ENCODE peak calls at places on chromosome 3, in five cellular contexts. S, E, K, L and B are unnamed samples.

GRCh38 chr3:102466001-102466400 is 31.2 kb downstream of the ZPLD1 start:
- DNase-seq in S (no peak), E (no peak), K (peak; percentile 2), L (no peak), B (no peak)

GRCh38 chr3:130377960-130378676 is 32.6 kb downstream of the COL6A5 start:
- DNase-seq in S (no peak), E (no peak), K (no peak), L (no peak), B (no peak)

GRCh38 chr3:20346369-20346768 is 160.4 kb upstream of the SGO1 start:
- DNase-seq in S (no peak), E (no peak), K (no peak), L (no peak), B (no peak)

GRCh38 chr3:196688349-196688748 is 23.7 kb downstream of the CEP19 start:
- DNase-seq in S (no peak), E (peak; percentile 24), K (no peak), L (peak; percentile 90), B (peak; percentile 46)

GRCh38 chr3:62142280-62142679 is 231.1 kb downstream of the FEZF2 start:
- DNase-seq in S (no peak), E (no peak), K (no peak), L (no peak), B (no peak)

GRCh38 chr3:6315906-6316305 is 545.0 kb upstream of the GRM7 start:
- DNase-seq in S (no peak), E (no peak), K (no peak), L (no peak), B (no peak)

GRCh38 chr3:56684029-56684428 is 964 bp upstream of the TASOR start:
- DNase-seq in S (no peak), E (no peak), K (no peak), L (no peak), B (no peak)

GRCh38 chr3:161508852-161509477 is 12.4 kb downstream of the OTOL1 start:
- DNase-seq in S (no peak), E (no peak), K (peak; percentile 27), L (no peak), B (no peak)

GRCh38 chr3:108588616-108589015 is 622 bp downstream of the CIP2A start:
- DNase-seq in S (no peak), E (no peak), K (no peak), L (no peak), B (no peak)

GRCh38 chr3:31968391-31968926 is 12.6 kb downstream of the OSBPL10 start:
- DNase-seq in S (no peak), E (no peak), K (no peak), L (no peak), B (no peak)

GRCh38 chr3:7518471-7518870 is 657.6 kb downstream of the GRM7 start:
- DNase-seq in S (peak; percentile 76), E (peak; percentile 4), K (no peak), L (no peak), B (no peak)

GRCh38 chr3:138367912-138368311 is 19.5 kb downstream of the MRAS start:
- DNase-seq in S (no peak), E (peak; percentile 17), K (no peak), L (no peak), B (no peak)

GRCh38 chr3:39150170-39150802 is 3.1 kb downstream of the CSRNP1 start:
- DNase-seq in S (no peak), E (no peak), K (no peak), L (no peak), B (no peak)
- TF ChIP-seq CTCF in S (no peak), E (no peak), K (no peak), L (peak; percentile 43), B (peak; percentile 19)

GRCh38 chr3:170679190-170679589 is 93.3 kb upstream of the SLC7A14 start:
- DNase-seq in S (no peak), E (no peak), K (no peak), L (no peak), B (no peak)

GRCh38 chr3:170680593-170680992 is 94.7 kb upstream of the SLC7A14 start:
- DNase-seq in S (no peak), E (no peak), K (no peak), L (no peak), B (no peak)
- H3K4me3 ChIP-seq in S (no peak overlapping the region), E (no peak overlapping the region), K (no peak overlapping the region), L (no peak overlapping the region), B (no peak overlapping the region)

GRCh38 chr3:190512666-190513065 is 1.2 kb upstream of the IL1RAP start:
- DNase-seq in S (no peak), E (no peak), K (no peak), L (no peak), B (no peak)

GRCh38 chr3:190514163-190515153 is 573 bp downstream of the IL1RAP start:
- DNase-seq in S (no peak), E (peak; percentile 50), K (peak; percentile 49), L (peak; percentile 38), B (no peak)

GRCh38 chr3:190517696-190518095 is 3.8 kb downstream of the IL1RAP start:
- DNase-seq in S (no peak), E (no peak), K (no peak), L (peak; percentile 59), B (no peak)

GRCh38 chr3:190516416-190516815 is 2.5 kb downstream of the IL1RAP start:
- DNase-seq in S (no peak), E (no peak), K (no peak), L (no peak), B (no peak)

GRCh38 chr3:190513409-190514162 is at the start of gene IL1RAP:
- DNase-seq in S (peak; percentile 70), E (peak; percentile 92), K (peak; percentile 93), L (peak; percentile 81), B (peak; percentile 55)
- TF ChIP-seq CTCF in S (peak; percentile 39), E (peak; percentile 85), K (peak; percentile 53), L (peak; percentile 31), B (peak; percentile 20)

GRCh38 chr3:69087030-69087791 is 2.5 kb downstream of the ARL6IP5 start:
- DNase-seq in S (no peak), E (no peak), K (no peak), L (no peak), B (no peak)
- H3K4me3 ChIP-seq in S (peak overlapping the region; percentile 96), E (no peak overlapping the region), K (no peak overlapping the region), L (no peak overlapping the region), B (peak overlapping the region; percentile 21)

GRCh38 chr3:158823426-158823825 is 21.6 kb downstream of the MFSD1 start:
- DNase-seq in S (no peak), E (no peak), K (no peak), L (no peak), B (no peak)
- TF ChIP-seq CTCF in S (no peak), E (no peak), K (no peak), L (no peak), B (no peak)

DNA sequence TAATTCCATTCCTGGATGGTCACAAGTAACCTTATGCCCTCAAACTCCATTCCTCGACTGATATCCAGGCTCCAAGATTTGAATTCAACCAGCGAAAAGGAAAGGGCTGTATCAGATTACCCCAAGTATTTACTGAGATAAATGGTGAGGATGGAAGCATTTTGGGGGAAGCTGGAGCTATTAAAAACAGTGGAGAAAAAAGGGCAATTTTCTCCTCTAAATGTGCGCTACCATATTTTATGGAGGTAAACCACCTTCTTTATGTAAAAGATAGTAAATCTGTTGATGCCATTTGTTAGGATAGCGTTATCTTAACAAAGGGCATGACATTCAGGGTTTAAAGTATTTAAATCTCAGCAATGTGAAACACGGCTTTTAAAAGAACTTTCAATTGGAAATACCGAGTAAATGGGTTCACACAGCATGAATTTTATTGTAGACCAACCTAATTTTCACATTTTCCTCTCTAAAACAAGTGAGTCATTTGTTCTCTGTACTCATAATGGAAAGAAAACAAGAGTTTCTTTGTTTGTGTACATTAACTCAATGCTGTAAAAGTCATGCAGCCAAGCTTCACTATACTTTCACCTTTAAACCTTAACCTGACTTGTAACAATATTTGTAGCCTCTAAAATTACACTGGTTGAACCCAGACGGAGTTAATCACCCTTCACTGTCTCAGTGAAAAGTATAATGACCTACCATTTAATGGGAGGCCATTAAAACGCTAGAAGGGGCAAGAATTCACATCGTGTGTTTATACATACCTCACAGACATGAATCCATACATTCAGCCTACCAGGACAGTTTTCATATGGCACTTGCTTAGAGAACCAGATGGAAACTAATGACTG is 773.4 kb downstream of the ROBO1 start:
- DNase-seq in S (no peak), E (no peak), K (peak; percentile 77), L (peak; percentile 22), B (no peak)
- H3K4me3 ChIP-seq in S (no peak overlapping the region), E (no peak overlapping the region), K (peak overlapping the region; percentile 15), L (no peak overlapping the region), B (no peak overlapping the region)

DNA sequence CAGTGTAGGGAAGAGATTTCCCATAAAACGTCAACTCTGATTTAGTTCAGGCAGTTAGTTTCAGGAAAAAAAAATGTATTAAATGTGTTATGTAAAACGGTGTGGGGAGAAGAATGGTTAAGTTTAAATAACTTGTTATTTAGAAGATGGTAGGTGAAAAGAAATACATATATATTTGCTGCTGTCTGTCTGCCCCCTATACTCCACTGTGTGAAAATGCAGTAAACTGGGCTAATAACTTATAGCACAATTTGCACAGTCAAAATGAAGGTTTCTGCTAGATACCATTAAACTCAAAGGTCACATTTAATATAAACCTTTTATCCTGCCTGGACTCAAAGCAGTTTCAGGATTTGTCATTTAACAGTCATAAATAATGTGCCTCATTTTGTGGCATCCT is 515.0 kb downstream of the FGF12 start:
- DNase-seq in S (no peak), E (no peak), K (no peak), L (no peak), B (no peak)
- TF ChIP-seq CTCF in S (peak; percentile 47), E (no peak), K (peak; percentile 29), L (peak; percentile 7), B (no peak)

GRCh38 chr3:40097507-40098117 is 211.9 kb upstream of the EIF1B start:
- DNase-seq in S (no peak), E (no peak), K (no peak), L (no peak), B (no peak)

GRCh38 chr3:40099875-40100274 is 209.6 kb upstream of the EIF1B start:
- DNase-seq in S (no peak), E (no peak), K (no peak), L (no peak), B (no peak)

GRCh38 chr3:40102182-40102581 is 207.3 kb upstream of the EIF1B start:
- DNase-seq in S (no peak), E (no peak), K (no peak), L (no peak), B (no peak)

DNA sequence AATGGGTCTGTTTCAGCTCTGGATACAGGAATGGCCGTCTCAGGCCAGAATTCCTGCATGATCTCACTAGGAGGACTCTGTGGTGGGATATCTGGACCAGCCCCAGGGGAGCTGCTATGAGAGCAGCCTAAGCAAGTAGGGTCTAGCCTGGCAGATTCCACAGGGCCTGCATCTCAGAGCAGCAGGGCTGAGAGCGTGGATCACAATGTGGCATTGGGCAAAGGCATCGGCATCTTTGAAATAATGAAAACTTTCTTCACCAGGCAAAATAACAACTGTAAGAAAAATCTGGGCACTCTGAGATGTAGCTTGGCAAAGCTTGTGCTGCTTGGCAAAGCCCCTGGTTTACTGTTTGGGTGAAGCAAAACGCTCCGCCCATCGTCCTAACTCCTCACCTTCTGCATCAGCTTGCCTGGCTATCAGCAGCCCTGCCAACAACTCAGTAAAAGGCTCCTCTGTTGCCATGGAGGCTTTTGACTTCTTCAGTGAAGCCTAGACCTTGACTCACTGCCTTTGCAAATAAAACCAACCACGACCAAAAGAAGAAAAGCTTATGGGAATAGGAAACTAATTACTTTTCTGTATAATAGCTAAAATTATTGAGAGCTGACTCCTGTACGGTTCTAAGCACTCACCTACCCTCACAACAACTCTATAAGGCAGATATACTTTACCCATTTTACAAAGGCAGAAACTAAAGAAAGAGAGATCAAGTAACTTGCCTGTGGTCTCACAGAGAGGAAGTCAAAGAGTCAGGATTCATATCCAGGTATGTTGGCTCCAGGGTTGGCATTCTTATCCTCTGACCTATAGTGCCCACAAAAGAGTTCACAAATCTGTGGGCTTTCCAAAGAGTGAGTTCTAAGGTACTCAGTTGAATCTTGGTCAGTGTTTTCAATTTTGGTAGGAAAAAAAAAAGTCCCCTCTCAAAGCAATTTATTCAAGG is 212.7 kb upstream of the EIF1B start:
- DNase-seq in S (no peak), E (no peak), K (no peak), L (no peak), B (no peak)
- H3K4me3 ChIP-seq in S (no peak overlapping the region), E (no peak overlapping the region), K (no peak overlapping the region), L (no peak overlapping the region), B (no peak overlapping the region)